ENCODE peak calls at places on chromosomes 7 and 10, in five cellular contexts. S is neuronal stem cell, E is uterus, N is cardiac muscle cell, L is heart left ventricle. O is an unnamed sample. For H3K36me3, the result is how much of the 10 kb centered on the place peaks cover.

GRCh38 chr10:72298774-72299519 is 25.2 kb downstream of the DDIT4 start:
- DNase-seq in S (no peak), E (no peak), N (no peak), L (no peak), O (no peak)

GRCh38 chr7:139034855-139035587 is 821 bp downstream of the ZC3HAV1L start:
- DNase-seq in S (no peak), E (peak), N (peak), L (no peak), O (peak)

GRCh38 chr7:22653981-22654380 is 73.0 kb upstream of the IL6 start:
- DNase-seq in S (no peak), E (no peak), N (peak), L (no peak), O (no peak)

GRCh38 chr10:60434418-60435046 is 44.9 kb upstream of the ANK3 start:
- DNase-seq in S (peak), E (peak), N (peak), L (no peak), O (no peak)

GRCh38 chr7:105734233-105734632 is 142.2 kb downstream of the ATXN7L1 start:
- DNase-seq in S (no peak), E (peak), N (no peak), L (no peak), O (no peak)

GRCh38 chr10:58641095-58641531 is 128.4 kb downstream of the BICC1 start:
- DNase-seq in S (no peak), E (no peak), N (peak), L (no peak), O (no peak)

GRCh38 chr10:34655286-34656170 is 159.6 kb downstream of the PARD3 start:
- DNase-seq in S (peak), E (no peak), N (peak), L (no peak), O (no peak)

GRCh38 chr10:103881420-103882284 is 26.3 kb upstream of the SH3PXD2A start:
- DNase-seq in S (no peak), E (no peak), N (no peak), L (peak), O (no peak)

GRCh38 chr7:76108540-76109233 is 60.8 kb downstream of the MDH2 start:
- DNase-seq in S (no peak), E (peak), N (peak), L (no peak), O (peak)

GRCh38 chr10:12466701-12467100 is 117.4 kb downstream of the CAMK1D start:
- DNase-seq in S (no peak), E (no peak), N (no peak), L (no peak), O (no peak)

GRCh38 chr7:135558337-135558767 is 635 bp downstream of the NUP205 start:
- DNase-seq in S (peak), E (peak), N (peak), L (peak), O (peak)

GRCh38 chr10:3625959-3626751 is 158.9 kb downstream of the KLF6 start:
- DNase-seq in S (no peak), E (no peak), N (peak), L (no peak), O (no peak)

GRCh38 chr7:32216759-32217158 is 146.6 kb upstream of the PDE1C start:
- DNase-seq in S (no peak), E (no peak), N (no peak), L (no peak), O (no peak)

DNA sequence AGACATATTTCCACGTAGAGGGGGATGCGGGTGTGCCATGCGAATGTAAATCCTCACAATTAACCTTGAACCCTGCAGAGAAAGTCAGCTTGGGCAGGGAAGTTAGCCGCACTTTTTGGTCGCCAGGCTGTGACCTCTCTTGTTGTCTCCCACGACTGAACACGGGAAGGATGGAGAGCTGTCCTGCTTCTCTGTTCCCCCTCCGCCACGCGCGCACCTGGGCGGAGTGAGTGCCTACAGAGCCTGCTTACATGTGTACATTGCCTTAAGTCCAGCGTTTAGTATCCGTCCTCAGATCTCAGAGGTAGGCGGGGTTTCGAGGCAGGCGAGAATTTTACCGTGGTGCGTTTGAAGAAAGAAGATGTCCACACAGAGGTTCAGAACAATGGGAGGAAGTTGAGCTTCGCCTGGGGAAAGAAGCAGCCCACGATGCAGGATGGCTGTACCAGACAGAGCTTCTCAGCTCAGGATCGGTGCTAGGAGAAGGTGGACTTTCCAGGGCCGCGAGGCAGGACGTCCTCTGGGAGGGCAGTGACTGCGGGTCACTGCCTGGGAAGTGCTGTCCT is 482 bp upstream of the ERCC6 start:
- DNase-seq in S (peak), E (no peak), N (peak), L (peak), O (no peak)
- H3K27ac ChIP-seq in S (no peak), E (peak), N (peak), L (peak), O (peak)

DNA sequence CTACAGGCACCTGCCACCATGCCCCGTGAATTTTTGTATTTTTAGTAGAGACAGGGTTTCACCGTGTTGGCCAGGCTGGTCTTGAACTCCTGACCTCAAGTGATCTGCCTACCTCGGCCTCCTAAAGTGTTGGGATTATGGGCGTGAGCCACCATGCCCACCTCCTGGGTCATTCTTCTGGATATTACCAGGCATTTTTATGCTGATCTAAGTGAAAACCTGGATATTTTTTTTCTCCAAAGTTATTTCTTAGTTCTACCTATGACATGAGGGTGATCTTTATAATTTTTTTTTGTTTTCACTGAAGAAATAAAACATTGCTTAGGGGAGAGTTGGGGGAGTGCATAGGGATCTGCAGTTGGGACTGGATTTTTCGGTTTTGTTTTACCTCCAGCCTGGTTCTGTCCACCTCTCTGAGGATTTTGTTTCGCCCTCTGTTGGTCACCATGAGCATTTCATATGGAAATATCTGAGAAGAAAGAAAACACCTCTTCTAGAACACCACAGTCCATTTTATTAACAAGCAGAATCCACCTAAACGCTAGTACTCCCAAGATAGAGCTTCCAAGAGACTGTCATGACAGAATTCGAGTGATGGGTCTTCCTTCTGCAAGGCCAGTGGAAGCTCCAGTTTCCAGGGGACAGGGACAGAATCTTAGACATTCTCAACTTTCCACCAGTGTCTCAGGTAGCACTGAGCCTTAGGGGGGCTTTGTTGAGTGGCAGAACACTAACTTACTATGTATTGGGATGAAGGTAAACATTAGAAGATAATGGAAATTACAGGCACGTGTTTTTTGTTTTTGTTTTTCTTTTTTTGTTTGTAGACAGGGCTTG is 33.4 kb upstream of the AFAP1L2 start:
- DNase-seq in S (no peak), E (no peak), N (peak), L (no peak), O (no peak)
- H3K36me3 ChIP-seq in S (under half), E (under half), N (half or more), L (under half), O (under half)

DNA sequence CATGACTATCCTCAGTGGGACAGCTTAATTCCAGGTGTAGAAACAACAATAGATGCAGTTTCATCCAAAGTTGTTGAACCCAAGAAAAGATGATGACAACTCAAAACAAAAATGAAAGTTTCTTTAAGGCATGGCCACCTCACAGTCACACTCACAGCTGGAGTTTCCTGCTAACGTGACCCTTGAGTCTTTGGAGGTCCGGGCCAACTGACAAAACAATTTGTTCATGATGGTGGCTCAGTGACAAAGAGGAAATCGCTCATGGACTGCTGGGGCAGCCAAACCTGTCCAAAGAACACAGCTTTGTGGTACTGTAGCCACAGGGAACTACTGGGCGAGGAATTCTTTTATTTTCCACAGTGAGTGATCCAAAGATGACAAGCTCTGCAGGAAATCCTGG is 96.0 kb upstream of the JCAD start:
- DNase-seq in S (no peak), E (no peak), N (peak), L (peak), O (no peak)
- H3K27ac ChIP-seq in S (no peak), E (no peak), N (no peak), L (peak), O (no peak)

GRCh38 chr10:7768417-7768816 is 19.4 kb downstream of the KIN start:
- DNase-seq in S (no peak), E (no peak), N (no peak), L (no peak), O (no peak)
- H3K36me3 ChIP-seq in S (under half), E (under half), N (half or more), L (under half), O (under half)

DNA sequence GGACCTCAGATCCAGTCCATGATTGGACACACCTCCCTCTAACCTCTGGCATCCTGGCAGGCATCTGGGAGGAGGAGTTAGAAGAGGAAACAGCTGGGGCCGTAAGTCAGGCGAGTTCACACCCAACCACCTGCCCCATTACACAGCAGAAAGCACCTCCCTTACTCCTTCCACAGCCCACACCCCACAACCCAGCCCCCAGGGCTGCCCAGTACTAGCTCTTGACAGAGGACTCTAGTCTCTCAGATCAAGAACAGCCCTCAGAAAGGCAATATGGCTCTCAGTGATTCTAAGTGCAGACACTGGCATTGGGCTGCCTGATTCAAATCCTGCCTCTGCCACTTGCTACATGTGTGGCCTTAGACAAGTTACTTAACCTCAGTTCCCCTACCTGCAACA is 34.1 kb downstream of the KCNMA1 start:
- DNase-seq in S (no peak), E (no peak), N (no peak), L (no peak), O (no peak)
- H3K27ac ChIP-seq in S (no peak), E (no peak), N (no peak), L (no peak), O (no peak)

DNA sequence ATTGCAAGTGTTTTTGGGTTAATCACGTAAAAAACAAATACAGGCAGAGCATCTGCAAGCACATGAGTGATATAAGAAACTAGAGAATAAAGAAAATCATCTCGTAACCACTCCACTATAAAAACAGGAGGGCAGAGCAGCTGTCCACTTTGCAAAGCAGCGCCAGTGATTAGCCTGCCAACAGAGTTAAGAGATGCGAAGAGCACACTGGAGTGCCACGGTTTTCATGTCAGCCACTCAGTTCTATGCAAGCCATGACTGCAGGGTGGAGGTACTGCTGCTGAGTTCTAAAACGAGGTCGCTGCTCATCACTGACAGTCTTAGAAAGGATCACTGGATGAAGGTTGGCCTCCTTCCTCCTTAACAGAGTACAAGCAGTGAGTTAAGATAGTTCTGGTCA is 58.5 kb downstream of the FGFR2 start:
- DNase-seq in S (no peak), E (no peak), N (no peak), L (no peak), O (no peak)
- H3K36me3 ChIP-seq in S (under half), E (under half), N (under half), L (under half), O (under half)

GRCh38 chr10:89518108-89518507 is 17.3 kb downstream of the SLC16A12 start:
- DNase-seq in S (no peak), E (no peak), N (peak), L (peak), O (no peak)
- H3K27ac ChIP-seq in S (no peak), E (peak), N (peak), L (peak), O (no peak)

GRCh38 chr7:92569137-92569536 is 21.1 kb downstream of the FAM133B start:
- DNase-seq in S (no peak), E (no peak), N (peak), L (no peak), O (no peak)
- H3K36me3 ChIP-seq in S (under half), E (under half), N (under half), L (under half), O (under half)